ENCODE peak calls at places on chromosomes 12 and 14, in seven cellular contexts. One of them, this sample, is unnamed.

GRCh38 chr12:12018454-12018853 is 52.3 kb upstream of the BCL2L14 start:
- DNase-seq in uterus: no peak
- DNase-seq in lower leg skin: peak
- DNase-seq in left ventricle myocardium inferior: no peak
- DNase-seq in HCT116: no peak
- DNase-seq in astrocyte: peak
- DNase-seq in WTC11: no peak
- DNase-seq in this sample: peak

GRCh38 chr14:52352546-52352945 is 38.4 kb downstream of the PTGER2 start:
- DNase-seq in uterus: no peak
- DNase-seq in lower leg skin: no peak
- DNase-seq in left ventricle myocardium inferior: no peak
- DNase-seq in HCT116: no peak
- DNase-seq in astrocyte: no peak
- DNase-seq in WTC11: no peak
- DNase-seq in this sample: no peak

GRCh38 chr12:46385439-46385838 is 12.9 kb upstream of the SLC38A2 start:
- DNase-seq in uterus: no peak
- DNase-seq in lower leg skin: no peak
- DNase-seq in left ventricle myocardium inferior: no peak
- DNase-seq in HCT116: no peak
- DNase-seq in astrocyte: no peak
- DNase-seq in WTC11: no peak
- DNase-seq in this sample: no peak

GRCh38 chr12:29455087-29455486 is 42.4 kb downstream of the OVCH1 start:
- DNase-seq in uterus: no peak
- DNase-seq in lower leg skin: no peak
- DNase-seq in left ventricle myocardium inferior: no peak
- DNase-seq in HCT116: no peak
- DNase-seq in astrocyte: no peak
- DNase-seq in WTC11: no peak
- DNase-seq in this sample: no peak

GRCh38 chr14:91298576-91298975 is 54.1 kb upstream of the GPR68 start:
- DNase-seq in uterus: no peak
- DNase-seq in lower leg skin: no peak
- DNase-seq in left ventricle myocardium inferior: no peak
- DNase-seq in HCT116: no peak
- DNase-seq in astrocyte: peak
- DNase-seq in WTC11: no peak
- DNase-seq in this sample: no peak

GRCh38 chr12:25051583-25052190 is 102.8 kb upstream of the BCAT1 start:
- DNase-seq in uterus: no peak
- DNase-seq in lower leg skin: no peak
- DNase-seq in left ventricle myocardium inferior: no peak
- DNase-seq in HCT116: no peak
- DNase-seq in astrocyte: no peak
- DNase-seq in WTC11: no peak
- DNase-seq in this sample: no peak

GRCh38 chr12:87960557-87960956 is 68.6 kb downstream of the C12orf50 start:
- DNase-seq in uterus: no peak
- DNase-seq in lower leg skin: no peak
- DNase-seq in left ventricle myocardium inferior: no peak
- DNase-seq in HCT116: no peak
- DNase-seq in astrocyte: no peak
- DNase-seq in WTC11: no peak
- DNase-seq in this sample: no peak

GRCh38 chr12:121241203-121241970 is 31.5 kb downstream of the P2RX4 start:
- DNase-seq in uterus: peak
- DNase-seq in lower leg skin: no peak
- DNase-seq in left ventricle myocardium inferior: no peak
- DNase-seq in HCT116: no peak
- DNase-seq in astrocyte: no peak
- DNase-seq in WTC11: no peak
- DNase-seq in this sample: no peak

GRCh38 chr12:4858385-4858784 is 51.3 kb upstream of the KCNA1 start:
- DNase-seq in uterus: no peak
- DNase-seq in lower leg skin: no peak
- DNase-seq in left ventricle myocardium inferior: no peak
- DNase-seq in HCT116: no peak
- DNase-seq in astrocyte: no peak
- DNase-seq in WTC11: peak
- DNase-seq in this sample: peak

GRCh38 chr14:74963705-74964271 is 8.4 kb upstream of the PGF start:
- DNase-seq in uterus: no peak
- DNase-seq in lower leg skin: no peak
- DNase-seq in left ventricle myocardium inferior: no peak
- DNase-seq in HCT116: no peak
- DNase-seq in astrocyte: peak
- DNase-seq in WTC11: no peak
- DNase-seq in this sample: no peak

GRCh38 chr12:14773685-14774073 is 29.6 kb downstream of the WBP11 start:
- DNase-seq in uterus: no peak
- DNase-seq in lower leg skin: peak
- DNase-seq in left ventricle myocardium inferior: no peak
- DNase-seq in HCT116: no peak
- DNase-seq in astrocyte: no peak
- DNase-seq in WTC11: peak
- DNase-seq in this sample: no peak

GRCh38 chr14:69763761-69764510 is 3.0 kb upstream of the SRSF5 start:
- DNase-seq in uterus: no peak
- DNase-seq in lower leg skin: peak
- DNase-seq in left ventricle myocardium inferior: no peak
- DNase-seq in HCT116: no peak
- DNase-seq in astrocyte: no peak
- DNase-seq in WTC11: no peak
- DNase-seq in this sample: peak

GRCh38 chr14:68110989-68111704 is 291.6 kb downstream of the RAD51B start:
- DNase-seq in uterus: no peak
- DNase-seq in lower leg skin: no peak
- DNase-seq in left ventricle myocardium inferior: no peak
- DNase-seq in HCT116: no peak
- DNase-seq in astrocyte: no peak
- DNase-seq in WTC11: no peak
- DNase-seq in this sample: no peak

GRCh38 chr14:67218126-67218525 is 23.1 kb upstream of the PALS1 start:
- DNase-seq in uterus: no peak
- DNase-seq in lower leg skin: no peak
- DNase-seq in left ventricle myocardium inferior: no peak
- DNase-seq in HCT116: no peak
- DNase-seq in astrocyte: no peak
- DNase-seq in WTC11: no peak
- DNase-seq in this sample: no peak

GRCh38 chr12:11580125-11580751 is 69.2 kb upstream of the ETV6 start:
- DNase-seq in uterus: peak
- DNase-seq in lower leg skin: peak
- DNase-seq in left ventricle myocardium inferior: no peak
- DNase-seq in HCT116: no peak
- DNase-seq in astrocyte: peak
- DNase-seq in WTC11: no peak
- DNase-seq in this sample: no peak

GRCh38 chr12:113135178-113136127 is at the start of gene RASAL1:
- DNase-seq in uterus: no peak
- DNase-seq in lower leg skin: peak
- DNase-seq in left ventricle myocardium inferior: no peak
- DNase-seq in HCT116: peak
- DNase-seq in astrocyte: no peak
- DNase-seq in WTC11: peak
- DNase-seq in this sample: no peak

GRCh38 chr12:8890313-8891084 is 23.8 kb upstream of the PHC1 start:
- DNase-seq in uterus: peak
- DNase-seq in lower leg skin: peak
- DNase-seq in left ventricle myocardium inferior: no peak
- DNase-seq in HCT116: no peak
- DNase-seq in astrocyte: peak
- DNase-seq in WTC11: peak
- DNase-seq in this sample: no peak

GRCh38 chr12:122226366-122227222 is 742 bp upstream of the DIABLO start:
- DNase-seq in uterus: no peak
- DNase-seq in lower leg skin: no peak
- DNase-seq in left ventricle myocardium inferior: no peak
- DNase-seq in HCT116: no peak
- DNase-seq in astrocyte: no peak
- DNase-seq in WTC11: no peak
- DNase-seq in this sample: no peak

GRCh38 chr12:87924149-87924548 is 105.1 kb downstream of the C12orf50 start:
- DNase-seq in uterus: no peak
- DNase-seq in lower leg skin: no peak
- DNase-seq in left ventricle myocardium inferior: no peak
- DNase-seq in HCT116: no peak
- DNase-seq in astrocyte: peak
- DNase-seq in WTC11: no peak
- DNase-seq in this sample: no peak

GRCh38 chr12:87953257-87953860 is 75.8 kb downstream of the C12orf50 start:
- DNase-seq in uterus: no peak
- DNase-seq in lower leg skin: no peak
- DNase-seq in left ventricle myocardium inferior: no peak
- DNase-seq in HCT116: peak
- DNase-seq in astrocyte: peak
- DNase-seq in WTC11: no peak
- DNase-seq in this sample: no peak

GRCh38 chr14:90676356-90676755 is 139.9 kb downstream of the TTC7B start:
- DNase-seq in uterus: no peak
- DNase-seq in lower leg skin: no peak
- DNase-seq in left ventricle myocardium inferior: no peak
- DNase-seq in HCT116: no peak
- DNase-seq in astrocyte: peak
- DNase-seq in WTC11: no peak
- DNase-seq in this sample: no peak

DNA sequence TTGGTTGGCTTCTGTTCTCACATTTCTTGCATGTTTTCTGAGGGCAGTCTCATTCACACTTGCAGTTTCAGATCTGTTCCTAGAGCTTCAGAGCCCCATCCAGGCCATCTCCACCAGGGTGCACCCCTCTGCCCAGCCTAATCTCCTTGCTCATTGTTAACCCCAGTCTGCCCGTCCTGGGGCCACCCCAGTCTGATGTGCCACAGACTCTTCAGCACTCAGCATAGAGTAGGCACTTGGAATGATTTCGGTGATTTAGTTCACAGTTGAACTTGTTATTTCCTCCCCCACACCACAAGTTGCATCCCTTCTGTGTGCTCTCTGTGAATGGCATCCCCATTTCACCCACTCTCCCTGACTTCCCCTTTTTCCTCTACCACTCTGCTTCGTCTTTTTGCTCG is 41.3 kb downstream of the ANO6 start:
- DNase-seq in uterus: no peak
- DNase-seq in lower leg skin: no peak
- DNase-seq in left ventricle myocardium inferior: no peak
- DNase-seq in HCT116: no peak
- DNase-seq in astrocyte: no peak
- DNase-seq in WTC11: no peak
- DNase-seq in this sample: no peak
- TF ChIP-seq CTCF in uterus: no peak
- TF ChIP-seq CTCF in lower leg skin: no peak
- TF ChIP-seq CTCF in left ventricle myocardium inferior: no peak
- TF ChIP-seq CTCF in HCT116: no peak
- TF ChIP-seq CTCF in astrocyte: no peak
- TF ChIP-seq CTCF in WTC11: no peak
- TF ChIP-seq CTCF in this sample: no peak

DNA sequence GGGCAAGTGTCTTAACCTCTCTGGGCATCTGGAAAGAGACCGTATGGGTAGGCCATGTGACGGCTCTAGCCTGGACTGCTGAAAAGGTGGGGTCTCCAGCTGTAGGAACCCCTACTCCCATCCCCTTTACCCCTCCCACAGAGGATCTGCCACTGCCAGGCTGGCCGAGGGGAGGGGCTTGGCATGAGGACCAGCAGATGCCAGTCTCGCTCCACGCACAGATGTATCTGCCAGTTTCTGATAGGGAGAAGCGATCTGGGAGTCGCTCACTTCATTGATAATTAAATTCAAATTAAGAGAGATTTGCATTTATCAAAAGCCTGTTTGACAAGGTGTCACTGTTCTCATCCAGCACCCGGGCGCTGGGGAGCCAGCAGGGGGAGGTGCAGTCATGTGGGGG is 217.6 kb upstream of the MYL2 start:
- DNase-seq in uterus: no peak
- DNase-seq in lower leg skin: no peak
- DNase-seq in left ventricle myocardium inferior: no peak
- DNase-seq in HCT116: no peak
- DNase-seq in astrocyte: no peak
- DNase-seq in WTC11: no peak
- DNase-seq in this sample: no peak
- TF ChIP-seq CTCF in uterus: no peak
- TF ChIP-seq CTCF in lower leg skin: no peak
- TF ChIP-seq CTCF in left ventricle myocardium inferior: no peak
- TF ChIP-seq CTCF in HCT116: no peak
- TF ChIP-seq CTCF in astrocyte: no peak
- TF ChIP-seq CTCF in WTC11: no peak
- TF ChIP-seq CTCF in this sample: no peak

DNA sequence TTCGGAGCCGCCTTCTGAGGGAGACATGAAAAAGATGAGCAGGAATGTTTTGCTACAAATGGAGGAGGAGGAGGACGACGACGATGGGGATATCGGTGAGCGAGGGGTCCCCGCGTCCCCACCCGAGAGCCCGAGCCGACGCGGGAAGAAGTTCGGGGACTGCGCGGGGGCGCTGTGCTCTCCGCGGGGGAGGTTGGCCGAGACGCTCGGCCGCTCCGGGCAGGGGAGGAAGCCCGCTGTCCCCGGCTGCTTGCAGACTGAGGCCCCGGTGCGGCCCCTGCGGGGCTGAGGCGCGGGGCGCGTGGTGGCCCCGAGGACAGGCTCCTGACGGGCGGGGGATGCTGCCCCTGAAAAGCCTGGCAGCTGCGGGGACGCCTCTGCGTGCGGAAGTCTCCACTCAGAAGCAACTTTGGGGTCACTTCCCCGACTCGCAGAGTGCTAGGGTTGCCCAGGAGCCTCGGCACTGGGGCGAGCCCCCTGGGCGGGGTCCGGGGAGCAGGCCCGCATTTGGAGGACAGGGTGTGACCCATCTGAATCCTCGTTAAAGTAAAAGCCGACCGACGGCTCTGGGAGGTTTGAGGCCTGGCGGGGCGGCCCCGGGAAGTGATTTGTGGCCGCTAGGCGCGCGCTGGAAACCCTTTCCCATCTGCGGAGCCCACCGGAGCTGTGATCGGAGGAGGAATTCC is 545 bp downstream of the ANO6 start:
- DNase-seq in uterus: peak
- DNase-seq in lower leg skin: peak
- DNase-seq in left ventricle myocardium inferior: peak
- DNase-seq in HCT116: no peak
- DNase-seq in astrocyte: peak
- DNase-seq in WTC11: peak
- DNase-seq in this sample: peak
- TF ChIP-seq CTCF in uterus: peak
- TF ChIP-seq CTCF in lower leg skin: no peak
- TF ChIP-seq CTCF in left ventricle myocardium inferior: peak
- TF ChIP-seq CTCF in HCT116: peak
- TF ChIP-seq CTCF in astrocyte: peak
- TF ChIP-seq CTCF in WTC11: no peak
- TF ChIP-seq CTCF in this sample: peak

DNA sequence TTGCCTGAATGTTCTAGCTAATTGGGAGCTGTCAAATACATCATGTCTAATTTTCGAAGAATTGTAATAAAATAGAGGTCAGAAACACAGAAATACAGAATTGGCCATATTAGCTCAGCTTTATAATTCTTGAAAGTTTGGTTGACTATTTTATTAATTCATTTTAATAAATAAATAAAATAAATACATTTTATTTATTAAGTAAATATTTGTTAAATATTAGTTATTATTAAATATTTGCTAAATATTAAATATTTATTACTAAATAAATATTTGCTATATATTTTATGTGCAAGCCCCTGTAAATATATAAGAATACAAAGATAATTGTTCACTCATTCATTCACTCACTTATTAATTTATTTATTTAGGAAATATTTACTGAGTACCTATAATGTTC is 231.3 kb downstream of the SSPN start:
- DNase-seq in uterus: no peak
- DNase-seq in lower leg skin: no peak
- DNase-seq in left ventricle myocardium inferior: no peak
- DNase-seq in HCT116: no peak
- DNase-seq in astrocyte: no peak
- DNase-seq in WTC11: no peak
- DNase-seq in this sample: no peak
- TF ChIP-seq CTCF in uterus: no peak
- TF ChIP-seq CTCF in lower leg skin: no peak
- TF ChIP-seq CTCF in left ventricle myocardium inferior: no peak
- TF ChIP-seq CTCF in HCT116: no peak
- TF ChIP-seq CTCF in astrocyte: no peak
- TF ChIP-seq CTCF in WTC11: no peak
- TF ChIP-seq CTCF in this sample: no peak

This sample was measured in osteocyte.